ENCODE peak calls at places on chromosomes 5 and 9, in eight cellular contexts. Z, U, H, T, G, M, D and W are unnamed samples.

GRCh38 chr5:132419517-132420468 is 50.3 kb downstream of the SLC22A5 start:
- DNase-seq in U (peak), M (peak), D (peak), Z (peak), T (peak), H (peak), G (peak), W (peak)

GRCh38 chr5:5164158-5164557 is 24.0 kb downstream of the ADAMTS16 start:
- DNase-seq in U (no peak), G (no peak), Z (no peak), M (no peak), H (no peak), D (no peak), T (no peak), W (no peak)

GRCh38 chr5:155193018-155193417 is 179.5 kb downstream of the KIF4B start:
- DNase-seq in D (no peak), T (no peak), H (peak), U (peak), G (no peak), M (no peak), Z (no peak), W (no peak)

GRCh38 chr5:122465994-122466393 is 154.0 kb downstream of the SNCAIP start:
- DNase-seq in D (no peak), U (no peak), M (no peak), H (no peak), G (no peak), T (no peak), Z (no peak), W (no peak)

GRCh38 chr5:56815657-56816545 is 552 bp downstream of the MAP3K1 start:
- DNase-seq in T (peak), D (peak), Z (peak), G (no peak), H (peak), M (peak), U (no peak), W (peak)

GRCh38 chr5:95773325-95774059 is 42.4 kb downstream of the RHOBTB3 start:
- DNase-seq in G (no peak), M (no peak), H (no peak), D (no peak), Z (no peak), T (no peak), U (no peak), W (peak)

GRCh38 chr5:149151717-149152116 is 10.4 kb downstream of the ABLIM3 start:
- DNase-seq in Z (no peak), H (no peak), U (no peak), D (no peak), M (no peak), T (no peak), G (no peak), W (peak)

GRCh38 chr9:104586496-104587180 is 12.6 kb downstream of the OR13C5 start:
- DNase-seq in Z (no peak), D (no peak), H (no peak), G (no peak), M (no peak), U (no peak), T (no peak), W (no peak)

GRCh38 chr9:117678882-117679281 is 25.3 kb upstream of the TLR4 start:
- DNase-seq in H (no peak), M (no peak), Z (no peak), G (no peak), T (no peak), D (no peak), U (no peak), W (no peak)

GRCh38 chr5:107424461-107424860 is 246.3 kb downstream of the EFNA5 start:
- DNase-seq in U (no peak), T (no peak), D (no peak), M (no peak), G (no peak), Z (no peak), H (no peak), W (peak)

GRCh38 chr5:9505215-9505614 is 40.7 kb downstream of the SEMA5A start:
- DNase-seq in D (no peak), U (no peak), M (no peak), H (no peak), G (no peak), Z (no peak), T (no peak), W (no peak)

GRCh38 chr5:88092358-88092757 is 176.3 kb downstream of the TMEM161B start:
- DNase-seq in H (no peak), U (no peak), G (no peak), Z (no peak), T (no peak), D (no peak), M (no peak), W (peak)

GRCh38 chr9:113216406-113216805 is 4.7 kb downstream of the FKBP15 start:
- DNase-seq in H (no peak), Z (no peak), M (no peak), U (no peak), D (no peak), G (no peak), T (no peak), W (no peak)

GRCh38 chr5:107519900-107520354 is 150.8 kb downstream of the EFNA5 start:
- DNase-seq in T (no peak), M (no peak), D (no peak), H (no peak), Z (no peak), G (no peak), U (peak), W (peak)

GRCh38 chr9:94110821-94111252 is 26.6 kb downstream of the PTPDC1 start:
- DNase-seq in M (no peak), U (no peak), G (no peak), Z (no peak), D (no peak), H (no peak), T (no peak), W (peak)

GRCh38 chr5:139473105-139473504 is 2.3 kb downstream of the SMIM33 start:
- DNase-seq in T (no peak), Z (no peak), M (no peak), H (no peak), G (no peak), U (no peak), D (no peak), W (no peak)

GRCh38 chr9:93686127-93686879 is 109.9 kb downstream of the PHF2 start:
- DNase-seq in Z (no peak), H (no peak), D (no peak), M (no peak), U (no peak), T (no peak), G (no peak), W (no peak)

GRCh38 chr9:135555910-135556309 is 5.6 kb upstream of the PAEP start:
- DNase-seq in T (no peak), H (no peak), D (no peak), G (no peak), U (no peak), M (no peak), Z (no peak), W (no peak)

GRCh38 chr9:111613436-111614040 is 14.1 kb upstream of the PTGR1 start:
- DNase-seq in T (no peak), U (no peak), H (no peak), Z (peak), G (no peak), M (no peak), D (no peak), W (no peak)

GRCh38 chr5:74630387-74631087 is 10.0 kb downstream of the ENC1 start:
- DNase-seq in Z (no peak), U (no peak), H (no peak), M (no peak), G (no peak), T (no peak), D (no peak), W (peak)

GRCh38 chr9:100111235-100111634 is 12.2 kb downstream of the INVS start:
- DNase-seq in H (peak), Z (no peak), M (no peak), T (peak), G (peak), U (no peak), D (no peak), W (peak)

GRCh38 chr5:5532306-5533076 is 110.0 kb downstream of the ICE1 start:
- DNase-seq in T (no peak), H (no peak), Z (no peak), M (no peak), U (no peak), G (no peak), D (no peak), W (no peak)

GRCh38 chr9:86947146-86948081 is at the start of gene GAS1:
- DNase-seq in H (peak), M (peak), Z (peak), D (peak), G (peak), T (peak), U (peak), W (peak)

GRCh38 chr5:150298701-150299451 is 3.8 kb downstream of the ARSI start:
- DNase-seq in D (no peak), G (peak), H (no peak), T (no peak), Z (no peak), M (no peak), U (no peak), W (peak)

GRCh38 chr5:54638090-54638489 is 120.5 kb downstream of the SNX18 start:
- DNase-seq in U (no peak), D (no peak), G (no peak), H (no peak), M (no peak), T (no peak), Z (no peak), W (no peak)

GRCh38 chr9:86713970-86714369 is 233.3 kb downstream of the GAS1 start:
- DNase-seq in G (no peak), M (no peak), U (no peak), Z (no peak), T (no peak), H (no peak), D (no peak), W (peak)

GRCh38 chr5:96896285-96896711 is 20.0 kb downstream of the ERAP2 start:
- DNase-seq in D (peak), Z (no peak), T (no peak), H (no peak), M (no peak), U (no peak), G (no peak), W (no peak)

GRCh38 chr5:142981886-142982820 is 212.0 kb downstream of the ARHGAP26 start:
- DNase-seq in H (peak), Z (peak), M (no peak), D (no peak), G (no peak), U (no peak), T (peak), W (peak)

GRCh38 chr5:96259211-96259772 is 173.8 kb downstream of the PCSK1 start:
- DNase-seq in D (no peak), Z (no peak), G (no peak), U (no peak), T (no peak), H (no peak), M (no peak), W (peak)

GRCh38 chr9:137023157-137023556 is 4.9 kb downstream of the ABCA2 start:
- DNase-seq in D (no peak), Z (no peak), T (no peak), M (no peak), G (no peak), H (no peak), U (no peak), W (no peak)

GRCh38 chr9:126661521-126662251 is 48.0 kb downstream of the LMX1B start:
- DNase-seq in G (no peak), Z (peak), U (peak), M (no peak), H (no peak), T (no peak), D (no peak), W (peak)

GRCh38 chr9:89943309-89943708 is 338.5 kb downstream of the GADD45G start:
- DNase-seq in D (no peak), G (no peak), U (no peak), T (no peak), Z (no peak), M (no peak), H (no peak), W (no peak)

GRCh38 chr9:108356806-108357205 is 499.0 kb downstream of the ACTL7B start:
- DNase-seq in U (no peak), G (no peak), M (no peak), H (no peak), D (no peak), Z (no peak), T (no peak), W (no peak)

GRCh38 chr5:122846051-122846567 is 696 bp downstream of the SNX24 start:
- DNase-seq in D (no peak), U (peak), G (no peak), T (no peak), Z (peak), M (no peak), H (no peak), W (peak)

GRCh38 chr5:96093890-96094381 is 132.3 kb upstream of the ELL2 start:
- DNase-seq in D (no peak), H (no peak), T (no peak), Z (no peak), U (no peak), M (no peak), G (no peak), W (peak)

GRCh38 chr9:121199921-121200320 is 1.7 kb downstream of the RAB14 start:
- DNase-seq in Z (no peak), M (no peak), G (no peak), T (no peak), H (no peak), U (no peak), D (no peak), W (peak)

GRCh38 chr9:136036848-136037247 is 58.2 kb downstream of the NACC2 start:
- DNase-seq in G (no peak), T (no peak), M (no peak), U (no peak), H (no peak), D (no peak), Z (no peak), W (no peak)

GRCh38 chr5:59640411-59640810 is 253.1 kb downstream of the PDE4D start:
- DNase-seq in T (no peak), M (no peak), U (no peak), G (no peak), Z (no peak), H (no peak), D (no peak), W (peak)

GRCh38 chr9:124254261-124254682 is 3.5 kb upstream of the NEK6 start:
- DNase-seq in D (no peak), U (no peak), T (no peak), H (no peak), M (peak), G (no peak), Z (no peak), W (no peak)

GRCh38 chr5:112555691-112556090 is 136.6 kb upstream of the EPB41L4A start:
- DNase-seq in D (no peak), G (no peak), T (no peak), H (no peak), M (no peak), Z (no peak), U (no peak), W (peak)